ENCODE peak calls at places on chromosome 7, in seven cellular contexts. C is mesenchymal stem cell, G is neuronal stem cell, N is IMR-90, X is mesendoderm, R is H9, K is H1. H is an unnamed sample.

GRCh38 chr7:101681170-101682007 is 52.3 kb upstream of the MYL10 start:
- DNase-seq in C (peak), R (no peak), N (peak), K (no peak), X (peak), G (no peak), H (peak)

GRCh38 chr7:144854839-144855424 is 19.1 kb upstream of the TPK1 start:
- DNase-seq in N (no peak), G (peak), K (no peak), R (no peak), X (peak), C (peak), H (no peak)

GRCh38 chr7:135275971-135276580 is 42.4 kb downstream of the STRA8 start:
- DNase-seq in N (no peak), K (no peak), X (no peak), C (no peak), G (no peak), R (peak), H (no peak)

GRCh38 chr7:130143986-130144618 is 61.1 kb downstream of the TMEM209 start:
- DNase-seq in C (no peak), K (no peak), R (no peak), G (no peak), N (no peak), X (no peak), H (no peak)

GRCh38 chr7:618539-619355 is 99.1 kb upstream of the PDGFA start:
- DNase-seq in R (no peak), X (no peak), K (no peak), N (peak), G (no peak), C (peak), H (no peak)

GRCh38 chr7:116290740-116291139 is 80.4 kb downstream of the TES start:
- DNase-seq in C (no peak), R (peak), N (no peak), X (peak), G (no peak), K (no peak), H (peak)

GRCh38 chr7:158343526-158343925 is 244.1 kb downstream of the PTPRN2 start:
- DNase-seq in C (no peak), X (no peak), G (no peak), R (peak), N (no peak), K (no peak), H (no peak)

GRCh38 chr7:130356121-130356759 is 11.6 kb downstream of the CPA5 start:
- DNase-seq in X (peak), G (peak), R (peak), K (peak), C (peak), N (peak), H (peak)

GRCh38 chr7:21507627-21508343 is 35.1 kb upstream of the DNAH11 start:
- DNase-seq in G (peak), X (peak), K (peak), C (peak), N (peak), R (peak), H (peak)

GRCh38 chr7:157302314-157302711 is 34.5 kb upstream of the DNAJB6 start:
- DNase-seq in K (no peak), R (peak), N (peak), G (no peak), X (peak), C (no peak), H (peak)

GRCh38 chr7:112135815-112136706 is 70.1 kb downstream of the DOCK4 start:
- DNase-seq in X (no peak), C (no peak), K (no peak), G (no peak), N (no peak), R (no peak), H (no peak)

GRCh38 chr7:98467570-98468312 is 66.9 kb upstream of the BAIAP2L1 start:
- DNase-seq in G (no peak), C (no peak), N (no peak), K (no peak), X (no peak), R (no peak), H (no peak)

GRCh38 chr7:104252409-104253134 is 44.8 kb upstream of the ORC5 start:
- DNase-seq in X (peak), G (no peak), N (no peak), R (peak), K (no peak), C (no peak), H (peak)

GRCh38 chr7:23244335-23244635 is 2.3 kb upstream of the GPNMB start:
- DNase-seq in R (no peak), N (no peak), C (no peak), K (no peak), X (no peak), G (no peak), H (no peak)

GRCh38 chr7:23249486-23249885 is 2.9 kb downstream of the GPNMB start:
- DNase-seq in X (no peak), K (no peak), C (no peak), G (no peak), N (no peak), R (no peak), H (no peak)

GRCh38 chr7:23247101-23247601 is 576 bp downstream of the GPNMB start:
- DNase-seq in X (no peak), K (no peak), N (no peak), C (peak), R (peak), G (no peak), H (no peak)

GRCh38 chr7:23247602-23248335 is 1.2 kb downstream of the GPNMB start:
- DNase-seq in G (no peak), X (peak), K (no peak), C (peak), R (peak), N (no peak), H (peak)

DNA sequence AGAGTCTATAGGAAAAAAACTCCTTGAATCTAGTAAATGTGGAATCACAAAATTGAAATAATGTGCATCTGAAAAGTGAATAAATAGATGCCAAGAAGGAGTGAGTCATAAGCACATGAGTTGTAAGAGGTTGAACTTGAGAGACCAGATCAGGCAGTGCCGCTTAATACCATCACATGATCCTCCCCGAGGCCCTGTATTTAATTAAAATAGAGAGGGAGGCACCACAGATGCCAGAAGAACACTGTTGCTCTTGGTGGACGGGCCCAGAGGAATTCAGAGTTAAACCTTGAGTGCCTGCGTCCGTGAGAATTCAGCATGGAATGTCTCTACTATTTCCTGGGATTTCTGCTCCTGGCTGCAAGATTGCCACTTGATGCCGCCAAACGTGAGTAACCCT is at the start of gene GPNMB:
- DNase-seq in X (peak), K (no peak), R (no peak), N (peak), C (peak), G (no peak), H (no peak)
- H3K27ac ChIP-seq in X (no peak), K (no peak), R (no peak), N (no peak), C (no peak), G (no peak), H (peak)

DNA sequence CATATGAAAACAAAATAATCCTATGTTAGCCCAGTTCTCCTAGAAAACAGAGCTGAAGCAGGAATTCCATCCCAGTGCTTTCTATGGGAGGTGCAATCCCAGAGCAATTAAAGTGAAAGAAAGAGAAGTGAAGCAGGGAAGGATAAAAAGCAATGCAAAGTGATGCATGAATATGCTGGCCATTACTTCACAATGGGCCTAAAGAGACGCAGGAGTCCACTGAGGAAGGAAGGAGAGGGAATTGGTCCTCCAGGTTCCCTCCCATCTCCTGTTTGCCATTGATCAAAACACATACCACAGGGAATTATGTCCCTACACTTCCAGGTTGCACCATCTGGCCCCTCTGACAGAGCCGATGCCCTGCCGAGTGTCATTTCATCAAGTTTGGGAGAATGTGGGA is 392.2 kb upstream of the NFE2L3 start:
- DNase-seq in R (peak), N (no peak), K (no peak), C (no peak), X (peak), G (peak), H (no peak)
- H3K23ac ChIP-seq in R (no peak), N (no peak), K (no peak), C (no peak), X (no peak), G (no peak), H (no peak)

GRCh38 chr7:47782792-47783191 is 165.5 kb downstream of the PKD1L1 start:
- DNase-seq in C (no peak), G (no peak), N (no peak), K (no peak), X (peak), R (no peak), H (peak)
- H3K27ac ChIP-seq in C (peak), G (no peak), N (no peak), K (no peak), X (no peak), R (no peak), H (no peak)

DNA sequence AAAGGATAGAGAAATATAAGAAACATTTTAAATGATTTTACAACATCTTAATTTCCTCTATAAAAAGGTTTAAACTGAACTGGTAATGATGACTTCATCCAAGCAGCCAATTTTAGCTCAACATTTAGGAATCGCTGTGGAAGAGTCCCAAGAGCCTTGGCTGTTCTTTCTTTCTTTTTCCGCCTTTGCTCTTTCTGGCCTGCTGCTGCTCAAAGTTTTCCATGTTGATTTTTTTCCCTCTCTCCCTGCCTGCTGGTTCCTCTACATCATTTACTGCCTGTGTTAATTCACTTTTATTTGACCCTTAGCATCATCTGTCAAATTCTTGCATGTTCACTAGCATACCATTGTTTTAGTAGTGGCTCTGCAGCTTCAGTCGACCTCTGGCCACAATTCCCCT is 146.9 kb downstream of the EVX1 start:
- DNase-seq in G (no peak), K (no peak), X (no peak), C (no peak), R (no peak), N (no peak), H (no peak)
- H3K23ac ChIP-seq in G (no peak), K (no peak), X (no peak), C (no peak), R (no peak), N (no peak), H (no peak)

DNA sequence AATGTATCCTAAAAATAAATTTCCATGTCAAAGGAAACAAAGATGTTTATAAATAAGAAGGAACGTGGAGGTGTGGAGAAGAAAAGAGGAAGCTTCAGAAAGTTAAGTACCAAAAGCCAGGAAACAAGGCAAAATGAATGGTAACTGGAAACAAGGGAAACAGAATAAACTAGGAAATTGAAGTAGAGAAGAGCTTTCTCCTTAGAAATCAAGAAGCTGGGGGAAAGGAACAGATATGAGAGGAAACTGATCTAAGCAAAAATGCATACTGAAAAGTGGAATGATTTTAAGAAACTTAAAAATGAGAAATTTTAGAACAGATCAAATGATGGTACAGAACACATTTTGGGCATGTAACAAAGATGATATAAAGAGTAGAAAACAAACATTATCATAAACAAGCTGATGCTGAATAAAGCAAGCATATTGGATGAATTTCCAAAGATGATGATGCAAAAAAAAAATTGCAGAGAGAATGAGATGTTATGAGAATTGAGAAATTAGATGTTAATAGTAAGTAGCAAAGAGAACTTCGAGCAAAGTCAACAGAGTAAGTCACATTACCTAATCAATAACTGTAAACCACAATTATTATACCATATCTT is 1.9 kb downstream of the BRAF start:
- DNase-seq in G (no peak), K (no peak), X (no peak), N (no peak), R (no peak), C (no peak), H (no peak)
- H3K27ac ChIP-seq in G (no peak), K (no peak), X (no peak), N (no peak), R (no peak), C (no peak), H (no peak)

GRCh38 chr7:82805527-82805960 is 357.1 kb downstream of the PCLO start:
- DNase-seq in X (peak), K (no peak), C (peak), R (no peak), N (peak), G (no peak), H (peak)
- H3K23ac ChIP-seq in X (no peak), K (no peak), C (no peak), R (no peak), N (peak), G (no peak), H (no peak)

GRCh38 chr7:28868700-28869099 is 89.4 kb downstream of the TRIL start:
- DNase-seq in R (no peak), C (no peak), G (no peak), K (no peak), N (no peak), X (no peak), H (no peak)

GRCh38 chr7:28862876-28863275 is 95.3 kb downstream of the TRIL start:
- DNase-seq in N (peak), G (no peak), K (no peak), X (no peak), C (peak), R (no peak), H (no peak)

GRCh38 chr7:28861825-28862224 is 96.3 kb downstream of the TRIL start:
- DNase-seq in C (no peak), R (no peak), X (no peak), K (no peak), N (no peak), G (no peak), H (no peak)

GRCh38 chr7:28867181-28867580 is 90.9 kb downstream of the TRIL start:
- DNase-seq in X (no peak), G (no peak), K (no peak), C (no peak), R (no peak), N (no peak), H (no peak)

DNA sequence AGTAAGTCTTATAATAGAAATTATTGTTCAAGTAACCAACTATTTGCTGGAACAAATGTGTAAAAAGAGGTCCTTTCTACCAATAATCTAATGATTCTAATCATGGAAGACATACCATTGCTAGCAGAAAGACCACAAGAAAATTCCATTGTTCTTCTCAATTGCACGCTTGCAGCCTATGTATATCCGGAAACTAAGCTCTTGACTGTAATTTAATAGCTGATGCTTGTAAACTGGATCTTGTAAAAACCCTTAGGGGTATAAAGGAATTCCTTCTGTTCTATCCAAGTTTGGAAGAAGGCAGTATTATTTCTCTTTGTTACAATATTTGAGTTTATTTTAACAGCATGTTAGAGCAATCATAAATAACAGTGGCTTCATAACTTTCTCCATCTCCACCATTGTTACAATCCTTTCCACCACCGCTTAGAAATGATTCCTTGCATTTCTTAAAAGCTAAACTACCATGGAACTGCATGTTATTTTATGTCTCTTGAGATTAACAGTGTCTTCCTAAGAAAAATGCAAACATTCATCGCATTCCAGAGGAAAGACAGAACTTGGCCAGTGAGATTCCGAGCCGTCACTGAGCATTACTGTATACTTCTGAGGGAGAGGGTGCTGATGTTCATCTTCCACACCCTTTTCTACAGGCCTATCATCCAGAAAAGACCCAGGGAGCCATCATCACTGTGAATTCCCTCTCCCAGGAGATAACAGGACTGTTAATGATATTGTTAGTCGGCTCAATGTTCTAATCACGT is 92.5 kb downstream of the TRIL start:
- DNase-seq in G (no peak), R (no peak), C (peak), X (peak), K (no peak), N (peak), H (peak)
- H3K27ac ChIP-seq in G (no peak), R (no peak), C (peak), X (no peak), K (no peak), N (peak), H (no peak)

GRCh38 chr7:127582361-127582760 is 3.0 kb downstream of the GCC1 start:
- DNase-seq in R (no peak), K (no peak), N (no peak), C (no peak), G (no peak), X (no peak), H (no peak)

GRCh38 chr7:127581716-127582115 is 3.7 kb downstream of the GCC1 start:
- DNase-seq in R (no peak), X (no peak), K (no peak), G (no peak), C (peak), N (no peak), H (no peak)

GRCh38 chr7:127580612-127581011 is 4.8 kb downstream of the GCC1 start:
- DNase-seq in N (no peak), X (no peak), G (no peak), C (no peak), K (no peak), R (no peak), H (no peak)

GRCh38 chr7:127578036-127578684 is 7.2 kb downstream of the GCC1 start:
- DNase-seq in R (no peak), C (peak), X (peak), N (peak), K (no peak), G (no peak), H (no peak)

GRCh38 chr7:127578711-127579275 is 6.6 kb downstream of the GCC1 start:
- DNase-seq in K (no peak), C (no peak), N (no peak), G (no peak), X (no peak), R (no peak), H (no peak)
- H3K23ac ChIP-seq in K (no peak), C (no peak), N (no peak), G (no peak), X (no peak), R (no peak), H (no peak)

GRCh38 chr7:132055331-132056120 is 499.1 kb upstream of the PODXL start:
- DNase-seq in G (no peak), K (no peak), R (no peak), N (no peak), X (no peak), C (no peak), H (no peak)
- H3K27ac ChIP-seq in G (no peak), K (no peak), R (no peak), N (no peak), X (no peak), C (no peak), H (no peak)

H was measured in trophoblast cell.